ENCODE peak calls at places on chromosomes 2 and 18, in nine cellular contexts. J, O, N, S, U, X, R, D and M are unnamed samples.

GRCh38 chr18:62060820-62061219 is 126.0 kb downstream of the PIGN start:
- DNase-seq in J (no peak), O (no peak), N (no peak), S (no peak), U (no peak), X (no peak), R (no peak), D (no peak), M (no peak)

GRCh38 chr18:70454705-70455322 is 166.0 kb downstream of the SOCS6 start:
- DNase-seq in J (peak), O (peak), N (peak), S (no peak), U (peak), X (peak), R (peak), D (peak), M (peak)

GRCh38 chr2:5959836-5960820 is 267.9 kb downstream of the SOX11 start:
- DNase-seq in J (no peak), O (no peak), N (no peak), S (no peak), U (no peak), X (no peak), R (no peak), D (no peak), M (no peak)

GRCh38 chr2:181471227-181471626 is 14.0 kb downstream of the ITGA4 start:
- DNase-seq in J (no peak), O (no peak), N (no peak), S (no peak), U (peak), X (no peak), R (no peak), D (no peak), M (no peak)

GRCh38 chr2:102142829-102143449 is 393 bp downstream of the IL1R1 start:
- DNase-seq in J (no peak), O (no peak), N (no peak), S (no peak), U (peak), X (no peak), R (no peak), D (no peak), M (no peak)

GRCh38 chr2:86470890-86471289 is 29.7 kb downstream of the KDM3A start:
- DNase-seq in J (no peak), O (no peak), N (no peak), S (no peak), U (no peak), X (no peak), R (no peak), D (no peak), M (no peak)

GRCh38 chr18:5237083-5237722 is 40.1 kb upstream of the AKAIN1 start:
- DNase-seq in J (peak), O (no peak), N (no peak), S (no peak), U (peak), X (no peak), R (peak), D (peak), M (peak)

GRCh38 chr2:159904565-159905281 is 106.7 kb upstream of the CD302 start:
- DNase-seq in J (no peak), O (peak), N (no peak), S (peak), U (peak), X (peak), R (peak), D (peak), M (no peak)

GRCh38 chr2:105005170-105005569 is 32.7 kb upstream of the MRPS9 start:
- DNase-seq in J (no peak), O (no peak), N (no peak), S (no peak), U (no peak), X (no peak), R (peak), D (no peak), M (no peak)

GRCh38 chr2:219969508-219969907 is 342.1 kb downstream of the SLC4A3 start:
- DNase-seq in J (peak), O (no peak), N (no peak), S (no peak), U (peak), X (no peak), R (no peak), D (no peak), M (peak)

GRCh38 chr2:182240862-182241371 is 185.9 kb downstream of the PDE1A start:
- DNase-seq in J (no peak), O (no peak), N (peak), S (peak), U (peak), X (no peak), R (peak), D (no peak), M (peak)